ENCODE peak calls at places on chromosomes 5 and 9, in eight cellular contexts. One of them, this sample, is unnamed.

GRCh38 chr5:139638090-139638735 is 9.9 kb upstream of the CXXC5 start:
- DNase-seq in ACHN: peak
- DNase-seq in fibroblast of pulmonary artery: peak
- DNase-seq in iPS DF 19.7: no peak
- DNase-seq in IMR-90: peak
- DNase-seq in GM04503: peak
- DNase-seq in HT1080: no peak
- DNase-seq in astrocyte: peak
- DNase-seq in this sample: peak

GRCh38 chr5:57171818-57172465 is 1.9 kb upstream of the GPBP1 start:
- DNase-seq in ACHN: peak
- DNase-seq in fibroblast of pulmonary artery: no peak
- DNase-seq in iPS DF 19.7: no peak
- DNase-seq in IMR-90: peak
- DNase-seq in GM04503: no peak
- DNase-seq in HT1080: peak
- DNase-seq in astrocyte: no peak
- DNase-seq in this sample: no peak

GRCh38 chr5:43066231-43066798 is 26.2 kb upstream of the ANXA2R start:
- DNase-seq in ACHN: peak
- DNase-seq in fibroblast of pulmonary artery: peak
- DNase-seq in iPS DF 19.7: no peak
- DNase-seq in IMR-90: peak
- DNase-seq in GM04503: peak
- DNase-seq in HT1080: peak
- DNase-seq in astrocyte: peak
- DNase-seq in this sample: peak

GRCh38 chr5:28855631-28856030 is 1817.2 kb upstream of the CDH9 start:
- DNase-seq in ACHN: no peak
- DNase-seq in fibroblast of pulmonary artery: no peak
- DNase-seq in iPS DF 19.7: no peak
- DNase-seq in IMR-90: no peak
- DNase-seq in GM04503: no peak
- DNase-seq in HT1080: no peak
- DNase-seq in astrocyte: no peak
- DNase-seq in this sample: no peak

GRCh38 chr9:125272697-125273096 is 11.1 kb downstream of the GAPVD1 start:
- DNase-seq in ACHN: no peak
- DNase-seq in fibroblast of pulmonary artery: no peak
- DNase-seq in iPS DF 19.7: no peak
- DNase-seq in IMR-90: peak
- DNase-seq in GM04503: no peak
- DNase-seq in HT1080: no peak
- DNase-seq in astrocyte: no peak
- DNase-seq in this sample: peak

GRCh38 chr5:343461-344401 is 22.2 kb downstream of the AHRR start:
- DNase-seq in ACHN: peak
- DNase-seq in fibroblast of pulmonary artery: peak
- DNase-seq in iPS DF 19.7: no peak
- DNase-seq in IMR-90: peak
- DNase-seq in GM04503: no peak
- DNase-seq in HT1080: no peak
- DNase-seq in astrocyte: peak
- DNase-seq in this sample: peak

GRCh38 chr5:68285075-68285827 is 69.7 kb downstream of the PIK3R1 start:
- DNase-seq in ACHN: peak
- DNase-seq in fibroblast of pulmonary artery: no peak
- DNase-seq in iPS DF 19.7: no peak
- DNase-seq in IMR-90: no peak
- DNase-seq in GM04503: no peak
- DNase-seq in HT1080: no peak
- DNase-seq in astrocyte: no peak
- DNase-seq in this sample: no peak

GRCh38 chr5:143311428-143311827 is 92.1 kb downstream of the NR3C1 start:
- DNase-seq in ACHN: no peak
- DNase-seq in fibroblast of pulmonary artery: peak
- DNase-seq in iPS DF 19.7: no peak
- DNase-seq in IMR-90: peak
- DNase-seq in GM04503: peak
- DNase-seq in HT1080: peak
- DNase-seq in astrocyte: peak
- DNase-seq in this sample: no peak

GRCh38 chr9:76415731-76416130 is 21.5 kb upstream of the RFK start:
- DNase-seq in ACHN: no peak
- DNase-seq in fibroblast of pulmonary artery: peak
- DNase-seq in iPS DF 19.7: no peak
- DNase-seq in IMR-90: no peak
- DNase-seq in GM04503: no peak
- DNase-seq in HT1080: peak
- DNase-seq in astrocyte: peak
- DNase-seq in this sample: peak

GRCh38 chr9:127219533-127219932 is 45.0 kb upstream of the GARNL3 start:
- DNase-seq in ACHN: no peak
- DNase-seq in fibroblast of pulmonary artery: no peak
- DNase-seq in iPS DF 19.7: no peak
- DNase-seq in IMR-90: no peak
- DNase-seq in GM04503: no peak
- DNase-seq in HT1080: no peak
- DNase-seq in astrocyte: no peak
- DNase-seq in this sample: no peak

GRCh38 chr9:99127372-99128132 is 22.6 kb downstream of the TGFBR1 start:
- DNase-seq in ACHN: no peak
- DNase-seq in fibroblast of pulmonary artery: peak
- DNase-seq in iPS DF 19.7: no peak
- DNase-seq in IMR-90: peak
- DNase-seq in GM04503: peak
- DNase-seq in HT1080: peak
- DNase-seq in astrocyte: peak
- DNase-seq in this sample: no peak

GRCh38 chr5:17897776-17898175 is 263.5 kb downstream of the TAF11L14 start:
- DNase-seq in ACHN: no peak
- DNase-seq in fibroblast of pulmonary artery: no peak
- DNase-seq in iPS DF 19.7: no peak
- DNase-seq in IMR-90: no peak
- DNase-seq in GM04503: no peak
- DNase-seq in HT1080: no peak
- DNase-seq in astrocyte: no peak
- DNase-seq in this sample: no peak

GRCh38 chr5:154977409-154977808 is 36.1 kb upstream of the KIF4B start:
- DNase-seq in ACHN: no peak
- DNase-seq in fibroblast of pulmonary artery: peak
- DNase-seq in iPS DF 19.7: no peak
- DNase-seq in IMR-90: peak
- DNase-seq in GM04503: no peak
- DNase-seq in HT1080: no peak
- DNase-seq in astrocyte: peak
- DNase-seq in this sample: no peak

GRCh38 chr5:139458580-139459407 is 3.7 kb downstream of the ECSCR start:
- DNase-seq in ACHN: no peak
- DNase-seq in fibroblast of pulmonary artery: peak
- DNase-seq in iPS DF 19.7: no peak
- DNase-seq in IMR-90: peak
- DNase-seq in GM04503: no peak
- DNase-seq in HT1080: peak
- DNase-seq in astrocyte: peak
- DNase-seq in this sample: peak

GRCh38 chr9:89614319-89614892 is 9.6 kb downstream of the GADD45G start:
- DNase-seq in ACHN: no peak
- DNase-seq in fibroblast of pulmonary artery: no peak
- DNase-seq in iPS DF 19.7: no peak
- DNase-seq in IMR-90: no peak
- DNase-seq in GM04503: no peak
- DNase-seq in HT1080: no peak
- DNase-seq in astrocyte: no peak
- DNase-seq in this sample: no peak

GRCh38 chr5:59218424-59219045 is 635.7 kb downstream of the RAB3C start:
- DNase-seq in ACHN: peak
- DNase-seq in fibroblast of pulmonary artery: peak
- DNase-seq in iPS DF 19.7: no peak
- DNase-seq in IMR-90: peak
- DNase-seq in GM04503: no peak
- DNase-seq in HT1080: no peak
- DNase-seq in astrocyte: no peak
- DNase-seq in this sample: no peak

GRCh38 chr5:96963267-96963666 is 27.4 kb downstream of the LNPEP start:
- DNase-seq in ACHN: no peak
- DNase-seq in fibroblast of pulmonary artery: peak
- DNase-seq in iPS DF 19.7: no peak
- DNase-seq in IMR-90: peak
- DNase-seq in GM04503: peak
- DNase-seq in HT1080: peak
- DNase-seq in astrocyte: peak
- DNase-seq in this sample: no peak

GRCh38 chr5:2615917-2616316 is 135.6 kb downstream of the IRX2 start:
- DNase-seq in ACHN: no peak
- DNase-seq in fibroblast of pulmonary artery: no peak
- DNase-seq in iPS DF 19.7: no peak
- DNase-seq in IMR-90: no peak
- DNase-seq in GM04503: no peak
- DNase-seq in HT1080: no peak
- DNase-seq in astrocyte: no peak
- DNase-seq in this sample: no peak

GRCh38 chr5:6399978-6400910 is 21.9 kb upstream of the MED10 start:
- DNase-seq in ACHN: no peak
- DNase-seq in fibroblast of pulmonary artery: peak
- DNase-seq in iPS DF 19.7: no peak
- DNase-seq in IMR-90: peak
- DNase-seq in GM04503: no peak
- DNase-seq in HT1080: peak
- DNase-seq in astrocyte: peak
- DNase-seq in this sample: no peak

GRCh38 chr9:108640211-108640610 is 215.6 kb downstream of the ACTL7B start:
- DNase-seq in ACHN: no peak
- DNase-seq in fibroblast of pulmonary artery: no peak
- DNase-seq in iPS DF 19.7: no peak
- DNase-seq in IMR-90: no peak
- DNase-seq in GM04503: peak
- DNase-seq in HT1080: no peak
- DNase-seq in astrocyte: no peak
- DNase-seq in this sample: no peak

GRCh38 chr5:164581889-164582288 is 1076.5 kb downstream of the MAT2B start:
- DNase-seq in ACHN: no peak
- DNase-seq in fibroblast of pulmonary artery: no peak
- DNase-seq in iPS DF 19.7: no peak
- DNase-seq in IMR-90: no peak
- DNase-seq in GM04503: no peak
- DNase-seq in HT1080: no peak
- DNase-seq in astrocyte: no peak
- DNase-seq in this sample: no peak

GRCh38 chr9:115117999-115118470 is at the start of gene TNC:
- DNase-seq in ACHN: peak
- DNase-seq in fibroblast of pulmonary artery: peak
- DNase-seq in iPS DF 19.7: no peak
- DNase-seq in IMR-90: peak
- DNase-seq in GM04503: no peak
- DNase-seq in HT1080: peak
- DNase-seq in astrocyte: peak
- DNase-seq in this sample: peak

GRCh38 chr5:135008981-135009735 is 24.9 kb downstream of the PITX1 start:
- DNase-seq in ACHN: no peak
- DNase-seq in fibroblast of pulmonary artery: no peak
- DNase-seq in iPS DF 19.7: no peak
- DNase-seq in IMR-90: no peak
- DNase-seq in GM04503: no peak
- DNase-seq in HT1080: no peak
- DNase-seq in astrocyte: no peak
- DNase-seq in this sample: no peak

GRCh38 chr5:178564386-178564785 is 25.8 kb downstream of the COL23A1 start:
- DNase-seq in ACHN: no peak
- DNase-seq in fibroblast of pulmonary artery: no peak
- DNase-seq in iPS DF 19.7: no peak
- DNase-seq in IMR-90: no peak
- DNase-seq in GM04503: no peak
- DNase-seq in HT1080: no peak
- DNase-seq in astrocyte: no peak
- DNase-seq in this sample: no peak

GRCh38 chr9:110777843-110778215 is 109.2 kb downstream of the MUSK start:
- DNase-seq in ACHN: no peak
- DNase-seq in fibroblast of pulmonary artery: no peak
- DNase-seq in iPS DF 19.7: no peak
- DNase-seq in IMR-90: no peak
- DNase-seq in GM04503: no peak
- DNase-seq in HT1080: no peak
- DNase-seq in astrocyte: no peak
- DNase-seq in this sample: no peak

GRCh38 chr5:137695651-137696428 is 40.0 kb downstream of the KLHL3 start:
- DNase-seq in ACHN: no peak
- DNase-seq in fibroblast of pulmonary artery: no peak
- DNase-seq in iPS DF 19.7: no peak
- DNase-seq in IMR-90: no peak
- DNase-seq in GM04503: no peak
- DNase-seq in HT1080: no peak
- DNase-seq in astrocyte: no peak
- DNase-seq in this sample: no peak

GRCh38 chr5:124825250-124825982 is 79.0 kb upstream of the ZNF608 start:
- DNase-seq in ACHN: no peak
- DNase-seq in fibroblast of pulmonary artery: no peak
- DNase-seq in iPS DF 19.7: no peak
- DNase-seq in IMR-90: no peak
- DNase-seq in GM04503: no peak
- DNase-seq in HT1080: no peak
- DNase-seq in astrocyte: no peak
- DNase-seq in this sample: no peak

GRCh38 chr5:72722792-72723402 is 93.6 kb upstream of the TNPO1 start:
- DNase-seq in ACHN: no peak
- DNase-seq in fibroblast of pulmonary artery: no peak
- DNase-seq in iPS DF 19.7: no peak
- DNase-seq in IMR-90: no peak
- DNase-seq in GM04503: no peak
- DNase-seq in HT1080: no peak
- DNase-seq in astrocyte: no peak
- DNase-seq in this sample: no peak

GRCh38 chr5:83711982-83712601 is 8.6 kb downstream of the HAPLN1 start:
- DNase-seq in ACHN: peak
- DNase-seq in fibroblast of pulmonary artery: peak
- DNase-seq in iPS DF 19.7: no peak
- DNase-seq in IMR-90: peak
- DNase-seq in GM04503: no peak
- DNase-seq in HT1080: no peak
- DNase-seq in astrocyte: no peak
- DNase-seq in this sample: peak

GRCh38 chr5:112077180-112077579 is 320.2 kb upstream of the NREP start:
- DNase-seq in ACHN: no peak
- DNase-seq in fibroblast of pulmonary artery: peak
- DNase-seq in iPS DF 19.7: no peak
- DNase-seq in IMR-90: peak
- DNase-seq in GM04503: no peak
- DNase-seq in HT1080: no peak
- DNase-seq in astrocyte: peak
- DNase-seq in this sample: no peak

GRCh38 chr9:133713211-133713959 is 24.8 kb downstream of the SARDH start:
- DNase-seq in ACHN: no peak
- DNase-seq in fibroblast of pulmonary artery: no peak
- DNase-seq in iPS DF 19.7: no peak
- DNase-seq in IMR-90: no peak
- DNase-seq in GM04503: no peak
- DNase-seq in HT1080: no peak
- DNase-seq in astrocyte: no peak
- DNase-seq in this sample: no peak

GRCh38 chr5:10588109-10588775 is 24.4 kb downstream of the ANKRD33B start:
- DNase-seq in ACHN: no peak
- DNase-seq in fibroblast of pulmonary artery: no peak
- DNase-seq in iPS DF 19.7: no peak
- DNase-seq in IMR-90: no peak
- DNase-seq in GM04503: no peak
- DNase-seq in HT1080: no peak
- DNase-seq in astrocyte: no peak
- DNase-seq in this sample: no peak